ENCODE peak calls at places on chromosomes 16 and 17, in eight cellular contexts. One of them, this sample, is unnamed. For H3K4me1, the result is how much of the 10 kb centered on the place peaks cover.

GRCh38 chr16:70646260-70647241 is at the start of gene IL34:
- DNase-seq in breast epithelium: no peak
- DNase-seq in esophagus squamous epithelium: no peak
- DNase-seq in tibial nerve: no peak
- DNase-seq in heart right ventricle: no peak
- DNase-seq in endothelial cell of umbilical vein: no peak
- DNase-seq in mucosa of descending colon: no peak
- DNase-seq in A549: no peak
- DNase-seq in this sample: peak

GRCh38 chr17:44084131-44084538 is 13.6 kb downstream of the G6PC3 start:
- DNase-seq in tibial nerve: no peak
- DNase-seq in heart right ventricle: no peak
- DNase-seq in breast epithelium: no peak
- DNase-seq in A549: no peak
- DNase-seq in mucosa of descending colon: no peak
- DNase-seq in esophagus squamous epithelium: no peak
- DNase-seq in endothelial cell of umbilical vein: no peak
- DNase-seq in this sample: no peak

GRCh38 chr17:59897090-59897489 is 4.2 kb downstream of the RPS6KB1 start:
- DNase-seq in breast epithelium: no peak
- DNase-seq in endothelial cell of umbilical vein: no peak
- DNase-seq in tibial nerve: no peak
- DNase-seq in A549: no peak
- DNase-seq in mucosa of descending colon: no peak
- DNase-seq in esophagus squamous epithelium: no peak
- DNase-seq in heart right ventricle: no peak
- DNase-seq in this sample: no peak

GRCh38 chr17:70552230-70552981 is 383.1 kb downstream of the KCNJ2 start:
- DNase-seq in endothelial cell of umbilical vein: peak
- DNase-seq in esophagus squamous epithelium: no peak
- DNase-seq in A549: peak
- DNase-seq in tibial nerve: no peak
- DNase-seq in mucosa of descending colon: no peak
- DNase-seq in heart right ventricle: peak
- DNase-seq in breast epithelium: no peak
- DNase-seq in this sample: no peak

GRCh38 chr17:8832711-8833352 is 33.7 kb upstream of the MFSD6L start:
- DNase-seq in endothelial cell of umbilical vein: no peak
- DNase-seq in breast epithelium: no peak
- DNase-seq in esophagus squamous epithelium: no peak
- DNase-seq in heart right ventricle: no peak
- DNase-seq in mucosa of descending colon: no peak
- DNase-seq in tibial nerve: no peak
- DNase-seq in A549: peak
- DNase-seq in this sample: no peak

GRCh38 chr16:17404903-17405691 is 65.7 kb downstream of the XYLT1 start:
- DNase-seq in heart right ventricle: peak
- DNase-seq in tibial nerve: peak
- DNase-seq in breast epithelium: peak
- DNase-seq in mucosa of descending colon: peak
- DNase-seq in esophagus squamous epithelium: no peak
- DNase-seq in endothelial cell of umbilical vein: no peak
- DNase-seq in A549: no peak
- DNase-seq in this sample: peak

GRCh38 chr16:85613609-85614337 is 651 bp downstream of the GSE1 start:
- DNase-seq in endothelial cell of umbilical vein: no peak
- DNase-seq in mucosa of descending colon: peak
- DNase-seq in breast epithelium: peak
- DNase-seq in heart right ventricle: peak
- DNase-seq in esophagus squamous epithelium: no peak
- DNase-seq in tibial nerve: peak
- DNase-seq in A549: peak
- DNase-seq in this sample: peak

GRCh38 chr17:40190197-40191021 is 13.1 kb downstream of the RAPGEFL1 start:
- DNase-seq in esophagus squamous epithelium: no peak
- DNase-seq in mucosa of descending colon: no peak
- DNase-seq in A549: peak
- DNase-seq in breast epithelium: no peak
- DNase-seq in tibial nerve: no peak
- DNase-seq in endothelial cell of umbilical vein: peak
- DNase-seq in heart right ventricle: no peak
- DNase-seq in this sample: no peak

GRCh38 chr16:76338472-76338871 is 61.3 kb downstream of the CNTNAP4 start:
- DNase-seq in heart right ventricle: no peak
- DNase-seq in tibial nerve: no peak
- DNase-seq in mucosa of descending colon: no peak
- DNase-seq in esophagus squamous epithelium: no peak
- DNase-seq in breast epithelium: no peak
- DNase-seq in endothelial cell of umbilical vein: no peak
- DNase-seq in A549: no peak
- DNase-seq in this sample: no peak

GRCh38 chr16:1990336-1991134 is 765 bp downstream of the SYNGR3 start:
- DNase-seq in endothelial cell of umbilical vein: no peak
- DNase-seq in A549: no peak
- DNase-seq in breast epithelium: no peak
- DNase-seq in esophagus squamous epithelium: no peak
- DNase-seq in heart right ventricle: no peak
- DNase-seq in tibial nerve: no peak
- DNase-seq in mucosa of descending colon: peak
- DNase-seq in this sample: no peak

GRCh38 chr16:19297454-19297853 is 11.9 kb downstream of the CLEC19A start:
- DNase-seq in breast epithelium: no peak
- DNase-seq in mucosa of descending colon: no peak
- DNase-seq in endothelial cell of umbilical vein: no peak
- DNase-seq in A549: no peak
- DNase-seq in esophagus squamous epithelium: no peak
- DNase-seq in heart right ventricle: no peak
- DNase-seq in tibial nerve: no peak
- DNase-seq in this sample: no peak

GRCh38 chr17:30323262-30323894 is 10.5 kb downstream of the TMIGD1 start:
- DNase-seq in heart right ventricle: no peak
- DNase-seq in endothelial cell of umbilical vein: no peak
- DNase-seq in mucosa of descending colon: no peak
- DNase-seq in A549: no peak
- DNase-seq in tibial nerve: no peak
- DNase-seq in breast epithelium: no peak
- DNase-seq in esophagus squamous epithelium: no peak
- DNase-seq in this sample: no peak

GRCh38 chr17:3754458-3755334 is 31.0 kb downstream of the HASPIN start:
- DNase-seq in mucosa of descending colon: peak
- DNase-seq in endothelial cell of umbilical vein: no peak
- DNase-seq in breast epithelium: peak
- DNase-seq in tibial nerve: no peak
- DNase-seq in A549: peak
- DNase-seq in esophagus squamous epithelium: no peak
- DNase-seq in heart right ventricle: no peak
- DNase-seq in this sample: no peak

GRCh38 chr16:13906426-13907089 is 13.4 kb upstream of the ERCC4 start:
- DNase-seq in endothelial cell of umbilical vein: no peak
- DNase-seq in tibial nerve: no peak
- DNase-seq in breast epithelium: no peak
- DNase-seq in heart right ventricle: no peak
- DNase-seq in A549: peak
- DNase-seq in esophagus squamous epithelium: no peak
- DNase-seq in mucosa of descending colon: no peak
- DNase-seq in this sample: no peak

GRCh38 chr17:39670746-39671145 is 2.5 kb downstream of the PNMT start:
- DNase-seq in esophagus squamous epithelium: no peak
- DNase-seq in heart right ventricle: no peak
- DNase-seq in endothelial cell of umbilical vein: no peak
- DNase-seq in mucosa of descending colon: peak
- DNase-seq in breast epithelium: no peak
- DNase-seq in tibial nerve: no peak
- DNase-seq in A549: no peak
- DNase-seq in this sample: no peak

GRCh38 chr17:17081304-17081940 is 39.2 kb downstream of the MPRIP start:
- DNase-seq in mucosa of descending colon: no peak
- DNase-seq in breast epithelium: no peak
- DNase-seq in tibial nerve: peak
- DNase-seq in esophagus squamous epithelium: no peak
- DNase-seq in A549: no peak
- DNase-seq in heart right ventricle: no peak
- DNase-seq in endothelial cell of umbilical vein: no peak
- DNase-seq in this sample: peak

GRCh38 chr17:17080781-17081180 is 38.5 kb downstream of the MPRIP start:
- DNase-seq in A549: no peak
- DNase-seq in mucosa of descending colon: no peak
- DNase-seq in esophagus squamous epithelium: no peak
- DNase-seq in endothelial cell of umbilical vein: no peak
- DNase-seq in breast epithelium: no peak
- DNase-seq in tibial nerve: peak
- DNase-seq in heart right ventricle: no peak
- DNase-seq in this sample: no peak

GRCh38 chr17:17079761-17080160 is 37.5 kb downstream of the MPRIP start:
- DNase-seq in endothelial cell of umbilical vein: no peak
- DNase-seq in A549: no peak
- DNase-seq in mucosa of descending colon: no peak
- DNase-seq in tibial nerve: peak
- DNase-seq in heart right ventricle: peak
- DNase-seq in esophagus squamous epithelium: no peak
- DNase-seq in breast epithelium: no peak
- DNase-seq in this sample: peak

GRCh38 chr17:17079336-17079735 is 37.1 kb downstream of the MPRIP start:
- DNase-seq in tibial nerve: no peak
- DNase-seq in heart right ventricle: no peak
- DNase-seq in breast epithelium: no peak
- DNase-seq in mucosa of descending colon: no peak
- DNase-seq in esophagus squamous epithelium: no peak
- DNase-seq in A549: no peak
- DNase-seq in endothelial cell of umbilical vein: no peak
- DNase-seq in this sample: peak

GRCh38 chr17:17080181-17080631 is 37.9 kb downstream of the MPRIP start:
- DNase-seq in endothelial cell of umbilical vein: no peak
- DNase-seq in tibial nerve: no peak
- DNase-seq in breast epithelium: no peak
- DNase-seq in A549: no peak
- DNase-seq in heart right ventricle: no peak
- DNase-seq in mucosa of descending colon: no peak
- DNase-seq in esophagus squamous epithelium: no peak
- DNase-seq in this sample: peak
- H3K4me1 ChIP-seq in endothelial cell of umbilical vein: under half
- H3K4me1 ChIP-seq in tibial nerve: under half
- H3K4me1 ChIP-seq in breast epithelium: under half
- H3K4me1 ChIP-seq in A549: half or more
- H3K4me1 ChIP-seq in heart right ventricle: half or more
- H3K4me1 ChIP-seq in mucosa of descending colon: under half
- H3K4me1 ChIP-seq in esophagus squamous epithelium: under half
- H3K4me1 ChIP-seq in this sample: under half

DNA sequence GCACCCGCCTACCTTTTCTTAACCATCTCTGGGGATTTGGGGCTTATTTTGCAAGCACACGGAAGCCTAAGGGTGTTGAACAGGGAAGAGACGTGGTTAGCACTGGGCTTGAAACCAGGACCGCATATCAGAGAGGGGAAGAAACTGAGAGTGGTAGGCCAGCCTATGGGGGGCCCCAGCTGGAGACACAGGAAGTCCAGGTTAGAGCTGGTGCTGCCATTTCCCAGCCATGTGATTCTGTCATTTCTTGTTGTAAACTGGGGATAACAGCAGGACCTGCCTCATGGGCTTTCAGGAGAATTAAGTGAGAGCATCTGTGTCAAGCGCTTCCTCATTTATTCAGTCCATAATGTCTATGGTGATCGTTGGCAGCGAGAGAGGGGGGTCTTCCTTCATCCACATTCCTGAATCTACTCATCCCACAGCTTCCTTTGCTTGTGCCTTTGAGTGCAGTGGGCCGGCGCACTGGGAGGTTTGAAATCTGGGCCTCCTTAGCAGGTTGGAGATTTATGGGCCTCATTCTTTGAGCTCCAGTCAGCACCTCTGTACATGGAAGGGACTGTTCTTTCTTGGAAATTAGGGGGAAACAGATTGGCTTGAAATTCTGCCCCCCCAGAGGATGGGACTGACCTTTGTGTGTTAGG is 20.1 kb downstream of the NKD1 start:
- DNase-seq in A549: no peak
- DNase-seq in esophagus squamous epithelium: no peak
- DNase-seq in tibial nerve: no peak
- DNase-seq in endothelial cell of umbilical vein: no peak
- DNase-seq in mucosa of descending colon: no peak
- DNase-seq in breast epithelium: no peak
- DNase-seq in heart right ventricle: no peak
- DNase-seq in this sample: no peak
- H3K4me1 ChIP-seq in A549: under half
- H3K4me1 ChIP-seq in esophagus squamous epithelium: under half
- H3K4me1 ChIP-seq in tibial nerve: under half
- H3K4me1 ChIP-seq in endothelial cell of umbilical vein: under half
- H3K4me1 ChIP-seq in mucosa of descending colon: under half
- H3K4me1 ChIP-seq in breast epithelium: under half
- H3K4me1 ChIP-seq in heart right ventricle: under half
- H3K4me1 ChIP-seq in this sample: under half

DNA sequence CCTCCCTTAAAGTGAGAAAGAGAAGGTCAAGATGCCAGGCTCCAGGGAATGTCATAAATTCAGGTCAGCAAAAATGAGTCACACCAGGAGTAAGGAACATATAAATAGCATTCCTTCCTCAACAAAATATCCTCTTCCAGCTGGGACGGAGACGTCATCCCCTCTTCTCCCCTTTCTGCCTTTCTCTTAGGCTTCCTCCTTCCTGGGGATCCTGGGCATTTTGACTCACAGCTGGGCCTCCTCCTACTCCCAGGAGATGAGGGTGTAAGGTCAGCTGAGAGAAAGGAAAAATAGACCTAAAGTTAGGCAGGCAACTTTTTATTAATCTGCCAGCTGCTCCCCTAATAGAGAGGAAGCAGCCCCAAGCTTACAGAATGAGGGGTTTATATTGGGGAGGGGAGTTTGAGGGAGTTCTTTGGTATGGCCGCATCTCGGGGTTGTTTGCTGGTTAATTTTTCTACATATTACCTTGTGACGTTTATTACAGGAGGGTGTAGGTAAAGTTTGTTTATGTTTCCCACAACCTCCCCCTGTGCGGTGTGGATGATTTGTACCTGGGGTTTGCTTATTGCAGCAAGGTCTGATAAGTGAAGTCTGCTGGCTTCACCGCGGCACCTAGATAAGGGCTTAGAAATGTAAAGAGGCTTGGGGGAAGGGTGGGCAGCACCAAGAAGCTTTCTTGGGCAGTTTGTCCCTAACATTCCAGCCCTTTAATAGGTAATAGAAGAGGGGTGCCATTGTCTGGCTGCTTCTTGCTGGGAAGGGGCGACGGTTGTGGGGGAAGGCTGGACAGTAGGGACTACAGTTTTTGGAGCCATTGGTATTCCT is 7.1 kb upstream of the ZNF747 start:
- DNase-seq in esophagus squamous epithelium: no peak
- DNase-seq in heart right ventricle: peak
- DNase-seq in A549: no peak
- DNase-seq in mucosa of descending colon: no peak
- DNase-seq in endothelial cell of umbilical vein: peak
- DNase-seq in tibial nerve: no peak
- DNase-seq in breast epithelium: no peak
- DNase-seq in this sample: no peak
- H3K4me1 ChIP-seq in esophagus squamous epithelium: under half
- H3K4me1 ChIP-seq in heart right ventricle: under half
- H3K4me1 ChIP-seq in A549: under half
- H3K4me1 ChIP-seq in mucosa of descending colon: under half
- H3K4me1 ChIP-seq in endothelial cell of umbilical vein: under half
- H3K4me1 ChIP-seq in tibial nerve: under half
- H3K4me1 ChIP-seq in breast epithelium: under half
- H3K4me1 ChIP-seq in this sample: under half

GRCh38 chr17:46788796-46789195 is 29.7 kb downstream of the WNT3 start:
- DNase-seq in mucosa of descending colon: no peak
- DNase-seq in A549: no peak
- DNase-seq in tibial nerve: no peak
- DNase-seq in esophagus squamous epithelium: no peak
- DNase-seq in endothelial cell of umbilical vein: no peak
- DNase-seq in heart right ventricle: no peak
- DNase-seq in breast epithelium: no peak
- DNase-seq in this sample: no peak
- H3K4me1 ChIP-seq in mucosa of descending colon: under half
- H3K4me1 ChIP-seq in A549: under half
- H3K4me1 ChIP-seq in tibial nerve: under half
- H3K4me1 ChIP-seq in esophagus squamous epithelium: under half
- H3K4me1 ChIP-seq in endothelial cell of umbilical vein: under half
- H3K4me1 ChIP-seq in heart right ventricle: under half
- H3K4me1 ChIP-seq in breast epithelium: under half
- H3K4me1 ChIP-seq in this sample: under half